ENCODE peak calls at places on chromosomes 5 and 9, in five cellular contexts. One of them, this sample, is unnamed.

GRCh38 chr5:14872070-14872989 is 752 bp upstream of the ANKH start:
- DNase-seq in NCI-H345: peak; percentile 31
- DNase-seq in amygdala: peak; percentile 55
- DNase-seq in Calu3: peak; percentile 42
- DNase-seq in activated CD4-positive, alpha-beta T cell treated with anti-CD3 and anti-CD28 coated beads, Interleukin-2, amount 50 U/mL, for 1 hour: peak; percentile 58
- DNase-seq in this sample: peak; percentile 31

GRCh38 chr5:147554285-147554817 is 44.5 kb upstream of the DPYSL3 start:
- DNase-seq in NCI-H345: no peak
- DNase-seq in amygdala: no peak
- DNase-seq in Calu3: no peak
- DNase-seq in activated CD4-positive, alpha-beta T cell treated with anti-CD3 and anti-CD28 coated beads, Interleukin-2, amount 50 U/mL, for 1 hour: no peak
- DNase-seq in this sample: no peak

GRCh38 chr5:67082941-67083340 is 113.7 kb downstream of the CD180 start:
- DNase-seq in NCI-H345: no peak
- DNase-seq in amygdala: no peak
- DNase-seq in Calu3: no peak
- DNase-seq in activated CD4-positive, alpha-beta T cell treated with anti-CD3 and anti-CD28 coated beads, Interleukin-2, amount 50 U/mL, for 1 hour: no peak
- DNase-seq in this sample: no peak

GRCh38 chr9:125601986-125602385 is 105.0 kb downstream of the MAPKAP1 start:
- DNase-seq in NCI-H345: no peak
- DNase-seq in amygdala: no peak
- DNase-seq in Calu3: no peak
- DNase-seq in activated CD4-positive, alpha-beta T cell treated with anti-CD3 and anti-CD28 coated beads, Interleukin-2, amount 50 U/mL, for 1 hour: no peak
- DNase-seq in this sample: no peak

GRCh38 chr9:136023401-136024225 is 62.4 kb upstream of the UBAC1 start:
- DNase-seq in NCI-H345: no peak
- DNase-seq in amygdala: peak; percentile 33
- DNase-seq in Calu3: no peak
- DNase-seq in activated CD4-positive, alpha-beta T cell treated with anti-CD3 and anti-CD28 coated beads, Interleukin-2, amount 50 U/mL, for 1 hour: no peak
- DNase-seq in this sample: no peak

GRCh38 chr9:106930477-106930876 is 67.5 kb downstream of the ZNF462 start:
- DNase-seq in NCI-H345: no peak
- DNase-seq in amygdala: no peak
- DNase-seq in Calu3: no peak
- DNase-seq in activated CD4-positive, alpha-beta T cell treated with anti-CD3 and anti-CD28 coated beads, Interleukin-2, amount 50 U/mL, for 1 hour: no peak
- DNase-seq in this sample: no peak

GRCh38 chr5:138391859-138392386 is 39.4 kb downstream of the KDM3B start:
- DNase-seq in NCI-H345: no peak
- DNase-seq in amygdala: peak; percentile 64
- DNase-seq in Calu3: no peak
- DNase-seq in activated CD4-positive, alpha-beta T cell treated with anti-CD3 and anti-CD28 coated beads, Interleukin-2, amount 50 U/mL, for 1 hour: no peak
- DNase-seq in this sample: no peak

GRCh38 chr5:129199308-129199707 is 104.8 kb downstream of the ISOC1 start:
- DNase-seq in NCI-H345: no peak
- DNase-seq in amygdala: no peak
- DNase-seq in Calu3: no peak
- DNase-seq in activated CD4-positive, alpha-beta T cell treated with anti-CD3 and anti-CD28 coated beads, Interleukin-2, amount 50 U/mL, for 1 hour: no peak
- DNase-seq in this sample: no peak

GRCh38 chr5:67561145-67561932 is 364.7 kb upstream of the CD180 start:
- DNase-seq in NCI-H345: no peak
- DNase-seq in amygdala: no peak
- DNase-seq in Calu3: no peak
- DNase-seq in activated CD4-positive, alpha-beta T cell treated with anti-CD3 and anti-CD28 coated beads, Interleukin-2, amount 50 U/mL, for 1 hour: no peak
- DNase-seq in this sample: no peak